ENCODE peak calls at places on chromosomes 2 and 18, in eight cellular contexts. R is SK-N-MC, K is K562, I is SK-N-SH, T is stomach, D is GM12878, X is upper lobe of left lung, O is sigmoid colon. P is an unnamed sample.

GRCh38 chr2:198374375-198375072 is 570.1 kb downstream of the PLCL1 start:
- DNase-seq in R (peak), O (no peak), D (no peak), T (no peak), I (peak), K (peak), X (no peak), P (no peak)

GRCh38 chr2:240564571-240565266 is 3.6 kb upstream of the RNPEPL1 start:
- DNase-seq in D (no peak), O (no peak), K (peak), T (no peak), X (no peak), I (no peak), R (no peak), P (peak)

GRCh38 chr2:237490009-237490804 is 3.2 kb downstream of the MLPH start:
- DNase-seq in T (peak), I (no peak), O (no peak), X (no peak), K (no peak), R (no peak), D (no peak), P (no peak)

GRCh38 chr18:32067375-32068167 is 24.1 kb upstream of the RNF138 start:
- DNase-seq in I (no peak), K (no peak), O (no peak), X (no peak), D (no peak), T (no peak), R (no peak), P (no peak)

GRCh38 chr2:182818541-182819308 is 47.7 kb downstream of the FRZB start:
- DNase-seq in K (no peak), R (peak), T (no peak), D (no peak), O (no peak), X (no peak), I (peak), P (no peak)

GRCh38 chr2:201129044-201129505 is 13.1 kb downstream of the CFLAR start:
- DNase-seq in K (peak), X (no peak), I (no peak), R (no peak), T (peak), O (no peak), D (no peak), P (no peak)

GRCh38 chr18:3983351-3983969 is 471.6 kb downstream of the DLGAP1 start:
- DNase-seq in K (peak), O (no peak), T (no peak), I (no peak), R (no peak), D (no peak), X (no peak), P (no peak)

GRCh38 chr2:235050992-235051351 is 99.2 kb downstream of the SH3BP4 start:
- DNase-seq in D (no peak), R (peak), K (peak), T (peak), X (no peak), O (peak), I (peak), P (peak)

GRCh38 chr2:102618452-102619413 is 620 bp upstream of the SLC9A2 start:
- DNase-seq in D (no peak), O (no peak), I (no peak), K (peak), X (no peak), T (peak), R (no peak), P (no peak)

GRCh38 chr2:26631815-26632214 is 9.4 kb downstream of the CIB4 start:
- DNase-seq in X (no peak), K (no peak), D (no peak), O (no peak), T (no peak), I (no peak), R (no peak), P (no peak)

GRCh38 chr2:20486571-20486970 is 39.7 kb downstream of the RHOB start:
- DNase-seq in I (no peak), T (peak), X (no peak), R (no peak), O (peak), D (no peak), K (no peak), P (no peak)

GRCh38 chr18:21047116-21047515 is 64.5 kb downstream of the ROCK1 start:
- DNase-seq in R (no peak), K (no peak), D (no peak), O (no peak), I (no peak), X (no peak), T (no peak), P (no peak)

GRCh38 chr18:79484661-79485621 is 89.2 kb downstream of the NFATC1 start:
- DNase-seq in O (peak), D (no peak), X (peak), R (peak), I (no peak), T (no peak), K (no peak), P (peak)

GRCh38 chr2:142112648-142113278 is 18.1 kb downstream of the LRP1B start:
- DNase-seq in T (no peak), O (no peak), I (no peak), K (no peak), X (no peak), D (no peak), R (peak), P (no peak)

GRCh38 chr2:28637648-28638047 is 114.0 kb upstream of the PPP1CB start:
- DNase-seq in R (no peak), O (peak), K (no peak), T (no peak), D (no peak), I (no peak), X (no peak), P (no peak)

GRCh38 chr2:209766613-209767012 is 5.0 kb upstream of the UNC80 start:
- DNase-seq in T (no peak), R (no peak), K (no peak), O (no peak), X (no peak), I (no peak), D (no peak), P (no peak)

GRCh38 chr18:26190506-26190905 is 35.7 kb upstream of the TAF4B start:
- DNase-seq in X (no peak), I (no peak), O (no peak), D (peak), T (no peak), R (no peak), K (no peak), P (no peak)

GRCh38 chr2:99822487-99823218 is 319.7 kb downstream of the AFF3 start:
- DNase-seq in D (no peak), T (no peak), I (no peak), O (no peak), R (no peak), X (no peak), K (no peak), P (no peak)

GRCh38 chr18:61882296-61883004 is 10.4 kb downstream of the RNF152 start:
- DNase-seq in K (no peak), T (no peak), R (no peak), I (peak), X (no peak), D (no peak), O (no peak), P (peak)

DNA sequence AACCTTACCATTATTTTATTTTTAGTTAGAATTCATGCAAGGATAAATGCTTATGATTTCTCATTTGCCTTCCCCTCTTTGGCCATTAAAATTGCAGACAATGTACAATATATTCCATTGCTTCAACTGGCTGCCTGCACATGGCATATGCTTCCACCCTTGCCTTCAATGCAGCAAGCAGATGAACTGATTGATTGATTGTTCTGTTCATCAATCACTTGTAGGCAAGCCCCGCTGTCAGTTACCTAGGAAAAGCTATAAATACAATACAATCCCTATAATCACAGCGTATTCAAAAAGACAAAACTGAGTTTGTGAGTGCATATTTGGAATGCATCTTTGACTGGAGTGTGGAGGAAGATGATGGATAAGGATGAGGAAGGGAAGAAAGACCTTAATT is 73.6 kb upstream of the CAVIN2 start:
- DNase-seq in D (no peak), I (no peak), R (no peak), X (no peak), K (no peak), O (no peak), T (no peak), P (no peak)
- TF ChIP-seq POLR2AphosphoS5 in D (no peak), I (no peak), R (no peak), X (no peak), K (no peak), O (no peak), T (no peak), P (no peak)

GRCh38 chr2:127087780-127088495 is 19.0 kb downstream of the BIN1 start:
- DNase-seq in O (no peak), T (no peak), K (no peak), I (peak), R (no peak), D (no peak), X (no peak), P (no peak)

GRCh38 chr2:127084611-127085031 is 22.3 kb downstream of the BIN1 start:
- DNase-seq in O (no peak), I (no peak), D (no peak), K (no peak), X (no peak), T (no peak), R (no peak), P (no peak)

GRCh38 chr2:127088706-127089105 is 18.2 kb downstream of the BIN1 start:
- DNase-seq in I (no peak), X (no peak), D (no peak), K (no peak), R (no peak), T (no peak), O (no peak), P (no peak)

GRCh38 chr2:127085260-127085666 is 21.7 kb downstream of the BIN1 start:
- DNase-seq in I (no peak), D (peak), R (no peak), T (peak), O (no peak), K (no peak), X (no peak), P (no peak)

GRCh38 chr2:127086800-127087737 is 19.9 kb downstream of the BIN1 start:
- DNase-seq in O (peak), T (peak), X (peak), I (peak), K (peak), R (no peak), D (peak), P (peak)
- H3K4me3 ChIP-seq in O (peak), T (peak), X (peak), I (no peak), K (no peak), R (no peak), D (peak), P (peak)

DNA sequence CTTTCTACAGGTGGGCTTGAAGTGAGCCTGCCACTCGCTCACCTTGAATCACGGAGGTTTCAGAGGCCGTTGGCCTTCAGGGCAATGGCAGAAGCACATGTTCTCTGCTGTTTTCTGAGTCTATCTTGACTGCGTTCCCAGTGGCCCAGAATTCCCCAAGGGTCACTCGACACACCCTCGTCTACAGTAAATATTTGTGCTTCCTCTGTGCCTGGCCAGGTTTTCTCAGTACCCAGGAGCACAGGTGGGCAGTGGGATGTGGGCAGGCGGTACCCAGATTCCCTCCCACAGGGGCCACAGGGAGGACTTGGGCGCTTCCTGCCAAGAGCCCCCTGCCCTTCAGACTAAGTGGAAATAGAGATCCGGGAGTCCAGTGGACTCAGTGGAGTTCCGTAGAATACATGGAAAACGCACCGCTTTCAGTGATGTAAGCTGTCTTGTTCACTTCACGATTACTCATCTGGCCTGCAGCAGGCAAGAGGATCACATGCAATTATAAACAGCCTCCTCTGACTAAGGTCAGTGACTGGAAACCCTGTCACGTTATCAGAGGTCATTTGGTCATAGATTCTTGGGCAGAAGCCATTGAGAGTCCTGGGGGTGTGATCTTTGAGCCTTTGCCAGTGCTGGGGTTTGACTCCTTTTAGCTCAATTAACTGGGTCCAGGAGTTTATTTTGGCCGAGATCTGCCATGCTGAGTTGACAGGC is 179.8 kb downstream of the NEDD4L start:
- DNase-seq in D (no peak), R (no peak), I (peak), O (no peak), K (peak), X (no peak), T (peak), P (peak)
- TF ChIP-seq POLR2AphosphoS5 in D (no peak), R (no peak), I (peak), O (peak), K (peak), X (peak), T (peak), P (peak)

DNA sequence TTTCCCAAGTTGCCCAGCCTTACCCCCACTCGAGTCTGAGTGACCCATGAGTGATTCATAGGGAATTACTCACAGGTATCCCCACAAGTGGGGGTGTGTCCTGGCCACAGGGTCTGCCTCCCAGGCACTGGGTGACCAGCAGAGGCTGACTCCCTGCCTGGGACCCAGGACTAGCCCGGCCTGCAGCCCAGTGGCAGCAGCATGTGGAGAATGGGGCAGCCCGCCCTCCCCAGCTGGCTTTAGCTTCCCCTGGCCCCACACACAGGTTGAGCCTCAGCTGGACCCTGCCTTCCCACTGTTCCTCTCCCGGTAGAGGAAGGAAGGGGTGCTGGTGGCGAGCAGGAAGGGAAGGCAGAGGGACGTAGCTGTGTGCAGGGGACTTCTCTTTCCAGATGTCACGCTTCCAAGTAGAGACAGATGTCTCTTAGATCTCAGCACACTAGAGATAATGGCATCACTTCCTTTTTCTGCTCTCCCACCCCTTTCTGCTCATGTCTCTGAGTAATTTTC is 51.4 kb downstream of the EMILIN2 start:
- DNase-seq in R (no peak), K (peak), I (peak), O (peak), T (no peak), D (no peak), X (peak), P (no peak)
- H3K4me3 ChIP-seq in R (no peak), K (no peak), I (no peak), O (no peak), T (no peak), D (no peak), X (no peak), P (no peak)

DNA sequence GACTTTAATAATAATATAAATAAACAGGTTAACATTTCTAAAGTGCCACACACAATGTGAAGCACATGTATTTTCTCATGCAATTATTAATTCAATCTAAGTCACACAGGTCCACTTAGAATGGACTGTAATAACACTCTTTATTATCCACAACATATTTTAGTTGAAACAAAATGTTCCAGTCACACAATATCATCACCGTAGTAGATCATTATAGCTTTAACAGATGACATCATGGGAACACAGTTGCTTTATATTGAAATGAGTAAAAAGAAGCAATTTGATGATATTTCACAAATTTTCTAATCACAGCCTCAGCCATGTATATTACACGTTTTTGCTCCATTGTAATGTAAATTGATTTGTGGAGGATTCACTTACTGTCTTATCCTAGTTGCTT is 266.3 kb downstream of the MEIS1 start:
- DNase-seq in K (no peak), I (no peak), D (no peak), T (no peak), X (no peak), O (no peak), R (no peak), P (no peak)
- TF ChIP-seq POLR2AphosphoS5 in K (no peak), I (no peak), D (no peak), T (no peak), X (no peak), O (peak), R (no peak), P (no peak)

GRCh38 chr18:2964349-2965010 is 48.5 kb downstream of the LPIN2 start:
- DNase-seq in K (no peak), R (no peak), D (no peak), O (no peak), I (no peak), T (no peak), X (no peak), P (no peak)

GRCh38 chr18:2959341-2959740 is 53.6 kb downstream of the LPIN2 start:
- DNase-seq in K (no peak), T (no peak), D (no peak), I (no peak), R (no peak), X (no peak), O (no peak), P (no peak)

GRCh38 chr18:2963048-2963447 is 49.9 kb downstream of the LPIN2 start:
- DNase-seq in O (no peak), T (no peak), D (no peak), K (no peak), R (no peak), I (no peak), X (no peak), P (no peak)

GRCh38 chr18:2960983-2961696 is 51.8 kb downstream of the LPIN2 start:
- DNase-seq in I (no peak), T (no peak), X (no peak), R (no peak), D (no peak), K (no peak), O (no peak), P (no peak)

DNA sequence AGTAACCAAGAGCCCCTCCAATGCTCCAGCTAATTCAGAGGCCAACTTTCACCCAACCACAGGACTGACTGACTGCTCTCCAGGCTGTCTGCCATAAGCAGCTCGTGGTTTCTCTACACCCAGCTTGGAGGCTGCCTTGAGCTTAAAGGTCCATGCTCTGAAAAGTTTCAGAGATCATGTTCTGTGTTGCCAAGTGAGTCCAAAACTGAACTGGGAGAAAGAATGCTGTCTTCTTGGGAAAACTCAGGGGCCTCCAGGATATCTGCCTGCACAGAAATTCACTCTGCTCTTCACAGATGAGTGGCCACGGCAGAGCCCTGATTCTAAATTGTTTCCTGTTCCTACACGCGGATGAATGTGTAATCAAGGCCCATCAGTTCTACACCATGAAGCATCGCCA is 51.1 kb downstream of the LPIN2 start:
- DNase-seq in T (no peak), K (no peak), X (no peak), I (peak), D (no peak), R (peak), O (no peak), P (no peak)
- H3K4me3 ChIP-seq in T (no peak), K (no peak), X (no peak), I (no peak), D (peak), R (peak), O (no peak), P (no peak)

DNA sequence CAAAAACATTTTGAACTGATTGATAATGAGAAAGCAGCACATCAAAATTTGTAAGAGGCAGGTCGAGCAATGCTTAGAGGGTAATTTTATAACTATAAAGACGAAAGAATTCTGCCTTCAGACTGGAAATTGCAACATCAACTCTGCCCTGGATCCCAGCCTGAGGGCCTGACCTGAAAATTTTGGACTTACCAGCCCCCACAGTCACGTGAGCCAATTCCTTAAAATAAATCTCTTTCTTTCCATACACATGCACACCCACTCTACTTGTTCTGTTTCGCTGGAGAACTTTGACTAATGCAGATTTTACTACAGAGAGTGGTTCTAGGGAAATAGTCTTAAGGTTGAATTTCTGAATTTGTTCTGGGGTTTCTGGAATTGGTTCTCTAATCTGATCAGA is 14.6 kb upstream of the ACOXL start:
- DNase-seq in T (no peak), R (no peak), I (no peak), K (no peak), X (no peak), O (no peak), D (no peak), P (no peak)
- TF ChIP-seq POLR2AphosphoS5 in T (no peak), R (no peak), I (no peak), K (no peak), X (no peak), O (no peak), D (no peak), P (no peak)